ENCODE peak calls at places on chromosomes 11 and 22, in five cellular contexts. One of them, this sample, is unnamed.

GRCh38 chr22:21014202-21015050 is 539 bp upstream of the P2RX6 start:
- DNase-seq in mucosa of descending colon: peak; percentile 87
- DNase-seq in nephron progenitor cell: peak; percentile 98
- DNase-seq in fibroblast of pulmonary artery: peak; percentile 93
- DNase-seq in bronchial epithelial cell: peak; percentile 67
- DNase-seq in this sample: peak; percentile 83

GRCh38 chr22:27892811-27893210 is 26.2 kb downstream of the PITPNB start:
- DNase-seq in mucosa of descending colon: no peak
- DNase-seq in bronchial epithelial cell: no peak
- DNase-seq in nephron progenitor cell: no peak
- DNase-seq in fibroblast of pulmonary artery: no peak
- DNase-seq in this sample: no peak

GRCh38 chr22:36856121-36856791 is 4.5 kb upstream of the NCF4 start:
- DNase-seq in fibroblast of pulmonary artery: peak; percentile 87
- DNase-seq in mucosa of descending colon: peak; percentile 94
- DNase-seq in nephron progenitor cell: peak; percentile 99
- DNase-seq in bronchial epithelial cell: peak; percentile 61
- DNase-seq in this sample: peak; percentile 74

GRCh38 chr11:126722956-126723664 is 277.5 kb downstream of the KIRREL3 start:
- DNase-seq in mucosa of descending colon: no peak
- DNase-seq in bronchial epithelial cell: no peak
- DNase-seq in fibroblast of pulmonary artery: no peak
- DNase-seq in nephron progenitor cell: no peak
- DNase-seq in this sample: no peak

GRCh38 chr22:37330200-37331033 is 48.1 kb downstream of the CYTH4 start:
- DNase-seq in bronchial epithelial cell: peak; percentile 91
- DNase-seq in mucosa of descending colon: no peak
- DNase-seq in nephron progenitor cell: peak; percentile 87
- DNase-seq in fibroblast of pulmonary artery: peak; percentile 84
- DNase-seq in this sample: peak; percentile 68

GRCh38 chr11:2509481-2510001 is 64.7 kb downstream of the KCNQ1 start:
- DNase-seq in mucosa of descending colon: no peak
- DNase-seq in nephron progenitor cell: no peak
- DNase-seq in bronchial epithelial cell: no peak
- DNase-seq in fibroblast of pulmonary artery: no peak
- DNase-seq in this sample: no peak

GRCh38 chr11:113690619-113691569 is 15.2 kb downstream of the TMPRSS5 start:
- DNase-seq in fibroblast of pulmonary artery: peak; percentile 50
- DNase-seq in mucosa of descending colon: peak; percentile 83
- DNase-seq in nephron progenitor cell: peak; percentile 44
- DNase-seq in bronchial epithelial cell: peak; percentile 76
- DNase-seq in this sample: peak; percentile 62

GRCh38 chr22:30422481-30423295 is 2.9 kb upstream of the MTFP1 start:
- DNase-seq in mucosa of descending colon: peak; percentile 76
- DNase-seq in bronchial epithelial cell: peak; percentile 96
- DNase-seq in nephron progenitor cell: no peak
- DNase-seq in fibroblast of pulmonary artery: peak; percentile 91
- DNase-seq in this sample: peak; percentile 89

GRCh38 chr22:49006207-49007012 is 821.3 kb downstream of the BRD1 start:
- DNase-seq in fibroblast of pulmonary artery: no peak
- DNase-seq in bronchial epithelial cell: no peak
- DNase-seq in mucosa of descending colon: no peak
- DNase-seq in nephron progenitor cell: no peak
- DNase-seq in this sample: no peak

GRCh38 chr22:23102776-23103175 is 32.5 kb downstream of the GNAZ start:
- DNase-seq in nephron progenitor cell: no peak
- DNase-seq in bronchial epithelial cell: no peak
- DNase-seq in mucosa of descending colon: no peak
- DNase-seq in fibroblast of pulmonary artery: no peak
- DNase-seq in this sample: no peak

GRCh38 chr22:17897864-17898263 is 123.6 kb upstream of the BID start:
- DNase-seq in fibroblast of pulmonary artery: no peak
- DNase-seq in nephron progenitor cell: no peak
- DNase-seq in bronchial epithelial cell: no peak
- DNase-seq in mucosa of descending colon: no peak
- DNase-seq in this sample: no peak

GRCh38 chr22:35619336-35620094 is 2.4 kb upstream of the MB start:
- DNase-seq in nephron progenitor cell: no peak
- DNase-seq in fibroblast of pulmonary artery: no peak
- DNase-seq in mucosa of descending colon: no peak
- DNase-seq in bronchial epithelial cell: no peak
- DNase-seq in this sample: no peak

GRCh38 chr11:76730887-76731286 is 52.3 kb upstream of the TSKU start:
- DNase-seq in nephron progenitor cell: no peak
- DNase-seq in mucosa of descending colon: no peak
- DNase-seq in fibroblast of pulmonary artery: no peak
- DNase-seq in bronchial epithelial cell: no peak
- DNase-seq in this sample: no peak

GRCh38 chr11:86591631-86592030 is 80.8 kb downstream of the ME3 start:
- DNase-seq in nephron progenitor cell: no peak
- DNase-seq in fibroblast of pulmonary artery: no peak
- DNase-seq in mucosa of descending colon: no peak
- DNase-seq in bronchial epithelial cell: no peak
- DNase-seq in this sample: no peak

GRCh38 chr11:105609832-105610781 is at the start of gene GRIA4:
- DNase-seq in fibroblast of pulmonary artery: peak; percentile 46
- DNase-seq in mucosa of descending colon: peak; percentile 24
- DNase-seq in nephron progenitor cell: peak; percentile 74
- DNase-seq in bronchial epithelial cell: no peak
- DNase-seq in this sample: peak; percentile 38

GRCh38 chr11:66388746-66389386 is 17.3 kb upstream of the SLC29A2 start:
- DNase-seq in mucosa of descending colon: peak; percentile 68
- DNase-seq in nephron progenitor cell: peak; percentile 68
- DNase-seq in bronchial epithelial cell: peak; percentile 80
- DNase-seq in fibroblast of pulmonary artery: peak; percentile 80
- DNase-seq in this sample: peak; percentile 69

GRCh38 chr11:31958086-31958735 is 132.7 kb upstream of the RCN1 start:
- DNase-seq in fibroblast of pulmonary artery: peak; percentile 61
- DNase-seq in nephron progenitor cell: peak; percentile 85
- DNase-seq in bronchial epithelial cell: peak; percentile 25
- DNase-seq in mucosa of descending colon: peak; percentile 71
- DNase-seq in this sample: peak; percentile 58

GRCh38 chr11:126334665-126335462 is 20.6 kb upstream of the ST3GAL4 start:
- DNase-seq in bronchial epithelial cell: no peak
- DNase-seq in nephron progenitor cell: no peak
- DNase-seq in mucosa of descending colon: no peak
- DNase-seq in fibroblast of pulmonary artery: no peak
- DNase-seq in this sample: peak; percentile 57

GRCh38 chr11:117868815-117869642 is 7.4 kb downstream of the FXYD6 start:
- DNase-seq in mucosa of descending colon: no peak
- DNase-seq in fibroblast of pulmonary artery: no peak
- DNase-seq in bronchial epithelial cell: no peak
- DNase-seq in nephron progenitor cell: no peak
- DNase-seq in this sample: no peak

GRCh38 chr22:35746946-35747703 is 29.5 kb downstream of the APOL5 start:
- DNase-seq in bronchial epithelial cell: no peak
- DNase-seq in fibroblast of pulmonary artery: peak; percentile 33
- DNase-seq in mucosa of descending colon: no peak
- DNase-seq in nephron progenitor cell: no peak
- DNase-seq in this sample: no peak

GRCh38 chr22:24905909-24906308 is 40.6 kb downstream of the LHFPL7 start:
- DNase-seq in mucosa of descending colon: no peak
- DNase-seq in bronchial epithelial cell: no peak
- DNase-seq in nephron progenitor cell: no peak
- DNase-seq in fibroblast of pulmonary artery: no peak
- DNase-seq in this sample: no peak

GRCh38 chr11:72146625-72147024 is 11.1 kb downstream of the FOLR3 start:
- DNase-seq in bronchial epithelial cell: no peak
- DNase-seq in mucosa of descending colon: no peak
- DNase-seq in nephron progenitor cell: no peak
- DNase-seq in fibroblast of pulmonary artery: no peak
- DNase-seq in this sample: no peak

GRCh38 chr11:69704508-69705245 is 855 bp upstream of the FGF19 start:
- DNase-seq in bronchial epithelial cell: no peak
- DNase-seq in nephron progenitor cell: peak; percentile 80
- DNase-seq in mucosa of descending colon: peak; percentile 45
- DNase-seq in fibroblast of pulmonary artery: peak; percentile 11
- DNase-seq in this sample: no peak

GRCh38 chr11:19345848-19346681 is 105.3 kb upstream of the E2F8 start:
- DNase-seq in mucosa of descending colon: no peak
- DNase-seq in bronchial epithelial cell: no peak
- DNase-seq in nephron progenitor cell: peak; percentile 72
- DNase-seq in fibroblast of pulmonary artery: peak; percentile 45
- DNase-seq in this sample: no peak

GRCh38 chr11:116547571-116547970 is 225.2 kb downstream of the BUD13 start:
- DNase-seq in bronchial epithelial cell: no peak
- DNase-seq in nephron progenitor cell: no peak
- DNase-seq in mucosa of descending colon: no peak
- DNase-seq in fibroblast of pulmonary artery: no peak
- DNase-seq in this sample: no peak

GRCh38 chr22:38071421-38072321 is 12.3 kb downstream of the SLC16A8 start:
- DNase-seq in mucosa of descending colon: peak; percentile 17
- DNase-seq in fibroblast of pulmonary artery: no peak
- DNase-seq in bronchial epithelial cell: no peak
- DNase-seq in nephron progenitor cell: no peak
- DNase-seq in this sample: no peak

GRCh38 chr11:60788401-60789110 is 3.4 kb downstream of the MS4A10 start:
- DNase-seq in mucosa of descending colon: no peak
- DNase-seq in fibroblast of pulmonary artery: peak; percentile 54
- DNase-seq in bronchial epithelial cell: no peak
- DNase-seq in nephron progenitor cell: no peak
- DNase-seq in this sample: no peak

GRCh38 chr11:45654741-45655283 is 10.6 kb downstream of the CHST1 start:
- DNase-seq in fibroblast of pulmonary artery: no peak
- DNase-seq in mucosa of descending colon: no peak
- DNase-seq in nephron progenitor cell: no peak
- DNase-seq in bronchial epithelial cell: no peak
- DNase-seq in this sample: no peak

GRCh38 chr11:75022759-75023396 is 34.1 kb downstream of the NEU3 start:
- DNase-seq in mucosa of descending colon: peak; percentile 85
- DNase-seq in nephron progenitor cell: peak; percentile 85
- DNase-seq in bronchial epithelial cell: peak; percentile 71
- DNase-seq in fibroblast of pulmonary artery: peak; percentile 92
- DNase-seq in this sample: peak; percentile 84
- TF ChIP-seq CTCF in mucosa of descending colon: peak; percentile 94
- TF ChIP-seq CTCF in nephron progenitor cell: peak; percentile 96
- TF ChIP-seq CTCF in bronchial epithelial cell: peak; percentile 92
- TF ChIP-seq CTCF in fibroblast of pulmonary artery: no peak
- TF ChIP-seq CTCF in this sample: peak; percentile 99

DNA sequence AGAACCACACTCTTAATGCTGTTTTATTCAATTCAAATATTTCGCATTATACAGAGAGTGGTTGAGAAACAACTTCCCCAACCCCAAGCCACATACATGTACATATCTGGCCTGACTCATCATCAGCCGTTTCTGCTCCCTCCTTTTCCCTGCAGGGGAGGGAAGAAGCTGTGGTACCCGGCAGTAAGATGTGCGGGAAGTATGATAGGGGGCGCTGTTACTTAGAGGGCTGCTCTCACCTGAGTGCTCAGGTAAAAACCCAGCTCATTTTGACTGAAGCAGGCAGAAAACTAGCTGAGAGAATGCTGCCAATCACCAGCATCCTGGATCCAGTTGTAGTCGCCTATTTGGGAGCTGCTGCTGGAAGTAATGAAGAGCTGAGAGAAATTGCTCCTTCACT is 85.6 kb downstream of the NELL1 start:
- DNase-seq in bronchial epithelial cell: peak; percentile 37
- DNase-seq in nephron progenitor cell: no peak
- DNase-seq in fibroblast of pulmonary artery: no peak
- DNase-seq in mucosa of descending colon: no peak
- DNase-seq in this sample: no peak
- TF ChIP-seq CTCF in bronchial epithelial cell: no peak
- TF ChIP-seq CTCF in nephron progenitor cell: peak; percentile 10
- TF ChIP-seq CTCF in fibroblast of pulmonary artery: no peak
- TF ChIP-seq CTCF in mucosa of descending colon: no peak
- TF ChIP-seq CTCF in this sample: no peak

GRCh38 chr22:32828150-32828549 is 26.6 kb downstream of the TIMP3 start:
- DNase-seq in fibroblast of pulmonary artery: no peak
- DNase-seq in mucosa of descending colon: no peak
- DNase-seq in bronchial epithelial cell: no peak
- DNase-seq in nephron progenitor cell: no peak
- DNase-seq in this sample: no peak
- TF ChIP-seq CTCF in fibroblast of pulmonary artery: peak; percentile 27
- TF ChIP-seq CTCF in mucosa of descending colon: no peak
- TF ChIP-seq CTCF in bronchial epithelial cell: peak; percentile 47
- TF ChIP-seq CTCF in nephron progenitor cell: no peak
- TF ChIP-seq CTCF in this sample: peak; percentile 41

GRCh38 chr11:59142530-59143507 is at the start of gene FAM111A:
- DNase-seq in mucosa of descending colon: peak; percentile 92
- DNase-seq in fibroblast of pulmonary artery: peak; percentile 85
- DNase-seq in nephron progenitor cell: peak; percentile 85
- DNase-seq in bronchial epithelial cell: peak; percentile 93
- DNase-seq in this sample: peak; percentile 85
- TF ChIP-seq CTCF in mucosa of descending colon: no peak
- TF ChIP-seq CTCF in fibroblast of pulmonary artery: peak; percentile 33
- TF ChIP-seq CTCF in nephron progenitor cell: peak; percentile 32
- TF ChIP-seq CTCF in bronchial epithelial cell: peak; percentile 15
- TF ChIP-seq CTCF in this sample: peak; percentile 31

GRCh38 chr11:127993788-127994187 is 593.6 kb downstream of the ETS1 start:
- DNase-seq in mucosa of descending colon: peak; percentile 9
- DNase-seq in nephron progenitor cell: no peak
- DNase-seq in bronchial epithelial cell: no peak
- DNase-seq in fibroblast of pulmonary artery: no peak
- DNase-seq in this sample: no peak
- TF ChIP-seq CTCF in mucosa of descending colon: no peak
- TF ChIP-seq CTCF in nephron progenitor cell: no peak
- TF ChIP-seq CTCF in bronchial epithelial cell: no peak
- TF ChIP-seq CTCF in fibroblast of pulmonary artery: no peak
- TF ChIP-seq CTCF in this sample: peak; percentile 22

DNA sequence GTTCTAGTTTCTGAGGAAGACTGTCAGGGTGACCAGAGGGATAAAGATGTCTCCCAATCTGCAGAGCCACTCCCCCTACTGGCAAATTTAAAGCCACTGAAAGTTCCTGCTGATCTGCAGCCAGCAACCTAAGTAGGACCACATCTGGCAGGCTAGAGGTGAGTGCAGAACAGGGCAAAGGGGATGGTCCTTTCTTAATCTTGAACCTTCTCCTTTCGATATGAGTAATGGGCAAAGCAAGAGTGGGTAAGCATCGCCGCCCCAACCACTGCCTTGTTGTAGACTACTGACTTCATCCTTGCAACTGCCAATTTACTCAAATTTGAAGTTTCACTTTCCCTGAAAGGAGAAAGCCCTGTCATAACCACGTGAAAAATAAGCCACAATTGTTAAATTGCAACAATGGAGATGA is 30.7 kb downstream of the SCUBE2 start:
- DNase-seq in bronchial epithelial cell: peak; percentile 23
- DNase-seq in mucosa of descending colon: no peak
- DNase-seq in fibroblast of pulmonary artery: no peak
- DNase-seq in nephron progenitor cell: no peak
- DNase-seq in this sample: no peak
- TF ChIP-seq CTCF in bronchial epithelial cell: peak; percentile 45
- TF ChIP-seq CTCF in mucosa of descending colon: no peak
- TF ChIP-seq CTCF in fibroblast of pulmonary artery: peak; percentile 12
- TF ChIP-seq CTCF in nephron progenitor cell: peak; percentile 18
- TF ChIP-seq CTCF in this sample: peak; percentile 14

GRCh38 chr22:29326481-29326880 is 11.0 kb upstream of the RASL10A start:
- DNase-seq in nephron progenitor cell: no peak
- DNase-seq in fibroblast of pulmonary artery: no peak
- DNase-seq in mucosa of descending colon: no peak
- DNase-seq in bronchial epithelial cell: no peak
- DNase-seq in this sample: no peak

GRCh38 chr22:29329581-29329980 is 14.1 kb upstream of the RASL10A start:
- DNase-seq in nephron progenitor cell: no peak
- DNase-seq in fibroblast of pulmonary artery: no peak
- DNase-seq in bronchial epithelial cell: no peak
- DNase-seq in mucosa of descending colon: no peak
- DNase-seq in this sample: no peak

GRCh38 chr22:29327089-29327764 is 11.7 kb upstream of the RASL10A start:
- DNase-seq in mucosa of descending colon: no peak
- DNase-seq in nephron progenitor cell: no peak
- DNase-seq in bronchial epithelial cell: no peak
- DNase-seq in fibroblast of pulmonary artery: no peak
- DNase-seq in this sample: no peak

GRCh38 chr22:29328566-29329500 is 13.3 kb upstream of the RASL10A start:
- DNase-seq in bronchial epithelial cell: no peak
- DNase-seq in fibroblast of pulmonary artery: no peak
- DNase-seq in nephron progenitor cell: no peak
- DNase-seq in mucosa of descending colon: no peak
- DNase-seq in this sample: no peak

GRCh38 chr22:29328055-29328454 is 12.6 kb upstream of the RASL10A start:
- DNase-seq in bronchial epithelial cell: no peak
- DNase-seq in fibroblast of pulmonary artery: no peak
- DNase-seq in mucosa of descending colon: no peak
- DNase-seq in nephron progenitor cell: no peak
- DNase-seq in this sample: no peak
- TF ChIP-seq CTCF in bronchial epithelial cell: no peak
- TF ChIP-seq CTCF in fibroblast of pulmonary artery: no peak
- TF ChIP-seq CTCF in mucosa of descending colon: no peak
- TF ChIP-seq CTCF in nephron progenitor cell: no peak
- TF ChIP-seq CTCF in this sample: no peak